ENCODE peak calls at places on chromosomes 5 and 9, in seven cellular contexts. H is ovary, J is K562, I is mesendoderm, X is fibroblast of lung, Y is psoas muscle, L is adipocyte. G is an unnamed sample.

GRCh38 chr5:163914911-163915310 is 409.5 kb downstream of the MAT2B start:
- DNase-seq in J (no peak), H (no peak), L (no peak), Y (no peak), X (no peak), I (peak; percentile 58), G (peak; percentile 32)

GRCh38 chr9:93948456-93949072 is 6.6 kb downstream of the BARX1 start:
- DNase-seq in I (no peak), J (no peak), L (no peak), Y (no peak), X (no peak), H (no peak), G (no peak)

GRCh38 chr9:36802171-36802920 is 229.7 kb downstream of the MELK start:
- DNase-seq in I (peak; percentile 18), Y (no peak), L (peak; percentile 51), H (no peak), X (peak; percentile 38), J (no peak), G (no peak)

GRCh38 chr9:89519393-89519805 is 21.5 kb upstream of the SEMA4D start:
- DNase-seq in H (no peak), Y (peak; percentile 62), J (no peak), L (no peak), I (no peak), X (no peak), G (no peak)

GRCh38 chr9:131799177-131799823 is 59.4 kb upstream of the RAPGEF1 start:
- DNase-seq in I (peak; percentile 75), Y (peak; percentile 43), H (peak; percentile 53), J (peak; percentile 73), X (peak; percentile 44), L (peak; percentile 66), G (peak; percentile 83)

GRCh38 chr5:147391781-147392180 is 118.1 kb downstream of the DPYSL3 start:
- DNase-seq in X (peak; percentile 78), I (peak; percentile 72), Y (peak; percentile 71), J (no peak), L (peak; percentile 34), H (no peak), G (no peak)

GRCh38 chr5:158976035-158976434 is 123.7 kb downstream of the EBF1 start:
- DNase-seq in Y (no peak), L (peak; percentile 76), X (peak; percentile 86), I (no peak), H (no peak), J (no peak), G (peak; percentile 52)

GRCh38 chr5:173423452-173424117 is 95.4 kb upstream of the STC2 start:
- DNase-seq in J (no peak), H (no peak), L (no peak), I (no peak), Y (no peak), X (no peak), G (no peak)

GRCh38 chr5:160929343-160929742 is 77.3 kb upstream of the ATP10B start:
- DNase-seq in Y (no peak), H (no peak), X (no peak), J (no peak), I (no peak), L (no peak), G (no peak)

GRCh38 chr5:160930361-160930760 is 78.3 kb upstream of the ATP10B start:
- DNase-seq in I (peak; percentile 92), H (no peak), X (no peak), Y (no peak), J (no peak), L (no peak), G (no peak)

GRCh38 chr5:160926428-160926827 is 74.4 kb upstream of the ATP10B start:
- DNase-seq in I (no peak), Y (no peak), H (no peak), X (no peak), L (no peak), J (no peak), G (no peak)

GRCh38 chr5:160931283-160931682 is 79.3 kb upstream of the ATP10B start:
- DNase-seq in H (no peak), L (no peak), X (no peak), J (no peak), Y (no peak), I (no peak), G (no peak)

DNA sequence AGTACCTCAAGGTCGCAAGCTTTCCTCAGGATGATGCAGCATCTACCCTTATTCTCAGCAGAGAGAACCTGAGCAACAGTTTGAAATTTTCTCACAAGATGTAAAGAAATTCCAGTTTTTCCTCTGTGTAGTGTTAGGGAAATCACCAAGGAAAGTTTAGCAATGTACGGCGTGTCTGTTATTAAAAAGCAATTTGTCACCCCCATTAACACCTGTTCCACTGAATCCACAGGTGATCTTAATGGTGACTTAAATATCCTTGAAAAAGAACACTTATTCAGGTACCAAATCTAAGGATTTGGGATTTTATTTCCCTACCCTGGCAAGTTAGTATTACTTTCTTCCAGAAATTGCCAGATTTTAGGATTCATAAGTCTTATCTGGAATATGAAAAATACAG is 77.9 kb upstream of the ATP10B start:
- DNase-seq in X (no peak), L (no peak), I (no peak), Y (no peak), J (no peak), H (no peak), G (no peak)
- H3K4me1 ChIP-seq in X (no peaks in the 10 kb centered on the region), L (no peaks in the 10 kb centered on the region), I (peaks cover 2% of the 10 kb centered on the region), Y (no peaks in the 10 kb centered on the region), J (no peaks in the 10 kb centered on the region), H (no peaks in the 10 kb centered on the region), G (no peaks in the 10 kb centered on the region)

GRCh38 chr5:139650689-139651501 is 2.7 kb downstream of the CXXC5 start:
- DNase-seq in X (no peak), I (peak; percentile 88), L (peak; percentile 76), Y (peak; percentile 59), J (peak; percentile 59), H (no peak), G (no peak)
- H3K4me1 ChIP-seq in X (peaks cover 28% of the 10 kb centered on the region), I (peaks cover 35% of the 10 kb centered on the region), L (peaks cover 61% of the 10 kb centered on the region), Y (peaks cover 47% of the 10 kb centered on the region), J (peaks cover 58% of the 10 kb centered on the region), H (peaks cover 19% of the 10 kb centered on the region), G (peaks cover 18% of the 10 kb centered on the region)

GRCh38 chr9:129332581-129332980 is 154.5 kb upstream of the IER5L start:
- DNase-seq in X (no peak), H (no peak), Y (no peak), I (no peak), J (no peak), L (no peak), G (no peak)
- H3K4me1 ChIP-seq in X (peaks cover 20% of the 10 kb centered on the region), H (peaks cover 26% of the 10 kb centered on the region), Y (peaks cover 18% of the 10 kb centered on the region), I (peaks cover 16% of the 10 kb centered on the region), J (peaks cover 14% of the 10 kb centered on the region), L (peaks cover 58% of the 10 kb centered on the region), G (peaks cover 12% of the 10 kb centered on the region)

DNA sequence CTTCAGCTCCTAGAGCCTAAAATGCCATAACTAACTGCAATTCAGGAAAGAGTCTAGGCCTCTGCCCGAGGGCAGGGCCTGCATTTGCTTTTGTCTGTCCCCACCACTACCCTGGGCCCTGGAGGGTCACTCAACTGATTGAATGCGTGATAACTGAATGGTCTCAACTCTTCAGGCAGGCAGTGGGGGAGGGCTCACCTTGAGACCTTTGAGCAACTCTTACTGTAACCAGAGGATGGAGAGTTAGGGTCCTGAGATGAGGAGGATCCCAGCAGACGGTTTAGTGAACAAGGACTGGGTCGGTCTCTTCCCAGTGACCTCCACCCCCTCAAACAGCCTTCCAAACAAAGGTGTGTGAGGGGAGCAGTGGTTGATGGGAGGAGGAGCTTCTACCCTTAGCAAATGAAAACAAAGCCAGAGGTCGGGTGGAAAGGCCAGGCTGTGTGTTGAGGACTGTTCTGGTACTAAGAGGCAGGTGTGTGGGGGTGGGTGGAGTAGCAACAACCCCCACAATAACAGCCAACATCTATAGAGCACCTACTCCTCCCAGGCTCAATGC is 59.4 kb downstream of the CXXC5 start:
- DNase-seq in J (no peak), I (peak; percentile 87), H (no peak), X (no peak), Y (no peak), L (no peak), G (no peak)
- H3K4me1 ChIP-seq in J (peaks cover 38% of the 10 kb centered on the region), I (peaks cover 25% of the 10 kb centered on the region), H (peaks cover 15% of the 10 kb centered on the region), X (peaks cover 7% of the 10 kb centered on the region), Y (peaks cover 18% of the 10 kb centered on the region), L (peaks cover 21% of the 10 kb centered on the region), G (peaks cover 12% of the 10 kb centered on the region)

GRCh38 chr9:69549310-69550202 is 122.6 kb downstream of the APBA1 start:
- DNase-seq in H (no peak), X (peak; percentile 67), Y (no peak), L (peak; percentile 71), J (peak; percentile 30), I (peak; percentile 71), G (peak; percentile 70)
- H3K4me1 ChIP-seq in H (no peaks in the 10 kb centered on the region), X (no peaks in the 10 kb centered on the region), Y (peaks cover 3% of the 10 kb centered on the region), L (peaks cover 9% of the 10 kb centered on the region), J (no peaks in the 10 kb centered on the region), I (no peaks in the 10 kb centered on the region), G (no peaks in the 10 kb centered on the region)

DNA sequence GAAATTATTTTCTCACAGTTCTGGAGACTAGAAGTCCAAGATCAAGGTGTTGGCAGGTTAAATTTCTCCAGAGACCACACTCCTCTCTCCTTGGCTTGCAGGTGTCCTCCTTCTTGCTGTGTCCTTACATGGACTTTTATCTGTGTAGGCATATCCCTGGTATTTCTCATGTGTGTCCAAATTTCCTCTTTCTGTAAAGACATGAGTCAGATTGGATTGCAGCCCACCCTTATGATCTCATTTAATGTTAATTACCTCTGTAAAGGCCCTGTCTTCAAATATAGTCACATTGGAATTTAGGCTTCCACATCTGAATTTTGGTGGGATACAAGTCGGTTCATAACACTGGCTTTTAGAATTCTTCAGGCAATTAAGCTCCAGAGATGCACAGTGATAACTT is 322.2 kb upstream of the GRIA1 start:
- DNase-seq in J (no peak), Y (no peak), L (no peak), H (no peak), X (no peak), I (no peak), G (no peak)
- H3K4me1 ChIP-seq in J (no peaks in the 10 kb centered on the region), Y (no peaks in the 10 kb centered on the region), L (no peaks in the 10 kb centered on the region), H (no peaks in the 10 kb centered on the region), X (no peaks in the 10 kb centered on the region), I (no peaks in the 10 kb centered on the region), G (no peaks in the 10 kb centered on the region)

DNA sequence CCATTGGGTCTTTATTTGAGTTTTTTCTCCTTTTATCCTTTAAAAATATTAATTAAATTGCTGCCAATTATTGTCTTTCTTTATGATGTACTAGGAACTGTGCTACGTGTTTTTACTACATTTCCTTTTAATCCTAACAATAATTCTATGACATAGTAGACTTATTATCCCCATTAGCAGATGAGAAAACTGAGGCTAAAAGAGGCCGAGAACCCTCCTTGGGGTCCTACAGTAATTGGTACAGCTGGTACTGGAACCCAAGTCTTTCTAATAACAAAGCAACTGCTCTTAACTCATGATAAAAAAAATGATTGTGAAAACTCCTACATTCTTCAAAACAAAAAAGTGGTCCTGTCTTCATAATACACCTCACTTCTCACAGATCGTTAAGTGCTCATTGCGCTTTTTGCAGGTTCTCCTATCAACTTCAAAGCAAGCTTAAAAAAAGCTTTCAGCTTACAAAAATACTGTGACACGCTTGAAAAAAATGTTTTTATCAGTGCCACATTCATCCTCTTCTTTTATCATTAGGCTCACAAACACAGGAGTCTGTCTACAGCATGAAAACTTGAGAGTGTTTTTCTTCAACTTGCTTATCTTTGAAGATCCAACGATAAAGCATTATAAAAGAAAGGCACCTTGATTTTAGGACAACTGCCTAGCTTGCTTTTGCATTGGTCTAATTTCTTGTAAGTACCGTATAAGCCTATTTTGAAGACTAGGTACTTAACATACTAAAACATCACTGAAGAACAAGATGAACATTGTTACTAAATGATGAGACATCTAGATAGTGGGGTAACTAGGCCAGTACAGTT is 32.4 kb downstream of the FYB1 start:
- DNase-seq in L (no peak), I (no peak), J (no peak), X (no peak), Y (no peak), H (no peak), G (no peak)
- H3K4me1 ChIP-seq in L (no peaks in the 10 kb centered on the region), I (no peaks in the 10 kb centered on the region), J (peaks cover 56% of the 10 kb centered on the region), X (no peaks in the 10 kb centered on the region), Y (no peaks in the 10 kb centered on the region), H (no peaks in the 10 kb centered on the region), G (no peaks in the 10 kb centered on the region)